ENCODE peak calls at places on chromosomes 16 and 17, in five cellular contexts. Z, T, N, O and H are unnamed samples.

GRCh38 chr17:27609606-27610303 is 21.2 kb upstream of the LGALS9 start:
- DNase-seq in T (no peak), O (peak), N (no peak), Z (peak), H (peak)

GRCh38 chr17:16215273-16215964 is at the start of gene NCOR1:
- DNase-seq in N (peak), O (peak), T (peak), Z (peak), H (peak)

GRCh38 chr17:1239210-1239609 is 31.0 kb upstream of the BHLHA9 start:
- DNase-seq in Z (no peak), T (no peak), N (no peak), O (peak), H (no peak)

GRCh38 chr16:9072806-9073341 is 18.6 kb upstream of the HAPSTR1 start:
- DNase-seq in T (no peak), N (no peak), Z (no peak), O (peak), H (no peak)

GRCh38 chr17:50209472-50210248 is 8.2 kb upstream of the COL1A1 start:
- DNase-seq in O (peak), N (no peak), Z (no peak), T (peak), H (peak)

GRCh38 chr17:39271546-39271945 is 45.8 kb upstream of the STAC2 start:
- DNase-seq in Z (no peak), N (no peak), O (peak), T (no peak), H (no peak)

GRCh38 chr16:67036323-67036741 is 7.4 kb downstream of the CBFB start:
- DNase-seq in N (no peak), O (no peak), Z (no peak), T (no peak), H (no peak)

GRCh38 chr16:69328854-69329316 is 1.5 kb downstream of the PDF start:
- DNase-seq in O (peak), Z (no peak), T (no peak), N (peak), H (no peak)

GRCh38 chr16:81476732-81477131 is 32.1 kb downstream of the CMIP start:
- DNase-seq in N (no peak), O (no peak), Z (no peak), T (no peak), H (no peak)

GRCh38 chr17:32859857-32860525 is 16.9 kb downstream of the MYO1D start:
- DNase-seq in Z (no peak), O (no peak), N (no peak), T (no peak), H (no peak)

GRCh38 chr17:19332371-19333131 is 30.0 kb downstream of the B9D1 start:
- DNase-seq in T (no peak), N (peak), O (no peak), Z (no peak), H (no peak)

GRCh38 chr16:58114827-58115825 is 14.1 kb downstream of the CFAP20 start:
- DNase-seq in T (no peak), Z (no peak), N (no peak), O (peak), H (no peak)

GRCh38 chr16:53864819-53865491 is 161.0 kb downstream of the FTO start:
- DNase-seq in T (no peak), Z (no peak), O (peak), N (no peak), H (no peak)

GRCh38 chr16:85902366-85903155 is 3.6 kb downstream of the IRF8 start:
- DNase-seq in O (no peak), T (no peak), N (no peak), Z (no peak), H (no peak)

GRCh38 chr17:83081561-83082201 is 2.3 kb downstream of the METRNL start:
- DNase-seq in O (no peak), T (peak), Z (no peak), N (no peak), H (peak)

GRCh38 chr16:11016993-11017392 is 72.6 kb downstream of the CLEC16A start:
- DNase-seq in T (peak), Z (peak), O (peak), N (peak), H (peak)

GRCh38 chr17:79066963-79067362 is 7.7 kb upstream of the ENGASE start:
- DNase-seq in T (no peak), O (no peak), N (peak), Z (no peak), H (no peak)

GRCh38 chr17:80385046-80385445 is 29.9 kb upstream of the ENDOV start:
- DNase-seq in Z (no peak), N (no peak), O (no peak), T (no peak), H (no peak)

GRCh38 chr17:78882546-78883089 is 20.4 kb downstream of the CEP295NL start:
- DNase-seq in N (peak), Z (no peak), O (no peak), T (no peak), H (no peak)

DNA sequence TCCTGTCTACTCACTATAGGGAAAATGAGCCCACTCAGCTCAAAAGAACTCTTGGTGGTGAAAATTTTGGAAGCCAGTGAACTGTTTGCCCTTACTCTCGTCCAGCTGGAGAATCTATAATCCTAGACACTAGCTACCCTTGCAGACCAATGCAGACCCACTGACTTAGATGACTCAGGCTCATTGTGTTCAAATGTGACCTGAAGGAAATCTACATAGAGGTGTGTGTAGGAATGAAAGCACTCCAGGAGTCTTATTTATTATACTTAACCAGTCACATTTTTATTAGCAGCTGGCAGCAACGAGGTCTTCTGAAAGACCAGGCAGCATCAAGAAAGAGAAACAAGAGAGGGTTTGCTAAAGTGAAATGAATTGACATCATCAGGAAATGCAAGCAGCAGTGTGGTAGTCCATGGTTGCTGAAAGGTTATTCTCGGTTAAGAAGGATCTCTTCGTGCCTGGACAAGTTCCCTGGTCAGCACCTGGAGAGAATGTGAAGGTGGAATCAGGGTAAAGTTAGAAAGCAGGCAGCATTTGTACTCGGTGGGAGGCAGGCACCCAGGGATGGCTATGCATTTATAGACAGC is 1.4 kb downstream of the KRTAP29-1 start:
- DNase-seq in T (no peak), N (no peak), Z (peak), O (no peak), H (no peak)
- TF ChIP-seq CTCF in T (no peak), N (no peak), Z (no peak), O (no peak), H (no peak)

DNA sequence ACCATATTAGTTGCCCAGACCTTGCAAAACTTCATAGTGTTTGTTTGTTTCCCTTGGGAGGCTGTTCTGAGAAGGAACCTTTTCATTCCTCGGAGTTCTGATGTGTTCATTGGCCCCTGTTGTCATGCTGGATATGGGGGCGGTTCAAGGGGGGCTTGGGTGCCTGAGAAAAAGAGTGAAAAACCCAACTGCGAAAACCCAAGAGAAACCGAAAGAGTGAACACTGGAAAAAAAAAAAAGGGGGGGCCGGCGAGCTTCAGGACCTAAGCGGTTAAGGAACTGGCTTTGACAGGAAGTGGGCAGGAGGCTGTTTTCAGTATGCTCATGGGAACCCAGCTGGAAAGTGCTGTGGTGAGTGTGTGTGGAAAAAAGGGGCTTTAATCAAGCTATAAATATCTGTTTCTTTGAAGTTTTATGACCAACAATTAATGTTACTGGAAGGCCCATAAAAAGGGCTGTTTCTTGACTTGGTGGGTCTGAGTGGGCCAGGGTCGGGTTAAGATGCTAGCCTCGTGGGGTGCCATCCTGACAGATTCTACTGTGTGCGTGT is 510.7 kb downstream of the MAF start:
- DNase-seq in Z (no peak), N (no peak), T (no peak), O (no peak), H (peak)
- H3K4me3 ChIP-seq in Z (no peak), N (no peak), T (no peak), O (no peak), H (no peak)

GRCh38 chr16:1317479-1318267 is 8.2 kb downstream of the UBE2I start:
- DNase-seq in N (no peak), T (no peak), Z (no peak), O (no peak), H (no peak)
- TF ChIP-seq CTCF in N (no peak), T (no peak), Z (no peak), O (no peak), H (no peak)

GRCh38 chr17:18187226-18187625 is 3.6 kb downstream of the ALKBH5 start:
- DNase-seq in N (no peak), Z (no peak), T (no peak), O (peak), H (no peak)
- H3K4me3 ChIP-seq in N (peak), Z (peak), T (peak), O (peak), H (peak)

DNA sequence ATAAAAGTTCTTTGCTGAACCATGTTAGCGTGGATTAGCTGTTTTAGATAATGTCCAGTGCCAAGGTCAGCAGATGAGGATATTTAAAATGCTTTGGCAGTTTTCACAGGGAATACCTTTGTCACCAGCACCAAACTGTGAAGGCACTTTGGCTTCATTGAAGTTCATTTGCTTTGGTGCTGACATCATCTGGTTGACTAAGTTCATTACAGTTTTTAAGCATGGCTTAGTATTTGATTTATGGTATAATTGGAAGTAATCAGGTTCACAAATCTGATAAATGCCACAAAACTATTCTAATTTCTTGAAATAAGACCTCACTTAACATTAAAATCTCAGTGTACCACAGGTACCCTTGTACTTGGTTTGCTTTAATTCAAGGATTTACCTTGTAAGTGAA is 4.3 kb downstream of the GID4 start:
- DNase-seq in N (no peak), T (no peak), Z (no peak), O (peak), H (no peak)
- TF ChIP-seq CTCF in N (no peak), T (peak), Z (peak), O (no peak), H (no peak)

GRCh38 chr17:64326420-64327054 is 63.5 kb upstream of the TEX2 start:
- DNase-seq in Z (peak), T (peak), O (peak), N (no peak), H (no peak)
- H3K4me3 ChIP-seq in Z (no peak), T (no peak), O (no peak), N (no peak), H (no peak)

GRCh38 chr17:17423656-17424055 is 53.1 kb upstream of the MED9 start:
- DNase-seq in O (no peak), N (no peak), T (no peak), Z (no peak), H (no peak)

GRCh38 chr17:17425591-17425990 is 51.2 kb upstream of the MED9 start:
- DNase-seq in T (no peak), O (peak), N (no peak), Z (no peak), H (no peak)

GRCh38 chr17:17426184-17426583 is 50.6 kb upstream of the MED9 start:
- DNase-seq in O (no peak), N (no peak), T (no peak), Z (no peak), H (no peak)

GRCh38 chr17:17424552-17424951 is 52.2 kb upstream of the MED9 start:
- DNase-seq in O (no peak), N (no peak), Z (no peak), T (no peak), H (no peak)

DNA sequence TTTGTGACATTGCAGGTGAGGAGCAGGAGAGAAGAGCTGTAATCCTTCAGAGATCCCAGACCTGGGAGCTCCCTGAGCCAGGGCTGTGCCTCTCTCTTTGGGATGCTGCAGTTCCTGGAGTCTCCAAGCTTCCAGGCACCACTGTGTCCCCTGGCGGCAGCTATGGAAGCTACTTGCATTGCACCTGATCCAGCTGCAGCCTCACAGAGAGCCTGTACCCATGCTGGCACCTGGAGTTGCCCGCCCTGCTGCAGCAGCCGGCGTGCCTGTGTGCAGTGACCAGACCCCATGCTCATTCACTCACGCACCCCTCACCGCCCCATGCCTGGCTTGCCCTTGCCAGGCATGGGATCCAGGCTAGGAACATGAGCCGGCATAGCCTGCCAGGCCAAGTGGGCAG is 51.8 kb upstream of the MED9 start:
- DNase-seq in Z (no peak), N (no peak), T (no peak), O (no peak), H (no peak)
- TF ChIP-seq CTCF in Z (no peak), N (no peak), T (no peak), O (no peak), H (no peak)

GRCh38 chr16:31000671-31001382 is 9.6 kb downstream of the STX1B start:
- DNase-seq in T (no peak), O (no peak), Z (no peak), N (no peak), H (no peak)
- H3K4me3 ChIP-seq in T (no peak), O (no peak), Z (no peak), N (no peak), H (no peak)